ENCODE peak calls at places on chromosome 1, in ten cellular contexts. One of them, this sample, is unnamed.

GRCh38 chr1:241271427-241271826 is 85.6 kb downstream of the RGS7 start:
- DNase-seq in HuH-7.5: no peak
- DNase-seq in IMR-90: no peak
- DNase-seq in ELR: no peak
- DNase-seq in NCI-H510A treated with DMSO at 0.1 percent for 48 hours: no peak
- DNase-seq in cerebellar cortex: no peak
- DNase-seq in activated naive CD4-positive, alpha-beta T cell treated with Interleukin-2 at 50 U/mL for 16 hours: no peak
- DNase-seq in cardiac fibroblast: no peak
- DNase-seq in NCI-H2081: no peak
- DNase-seq in body of pancreas: no peak
- DNase-seq in this sample: no peak

GRCh38 chr1:184843732-184844495 is 89.3 kb upstream of the EDEM3 start:
- DNase-seq in HuH-7.5: no peak
- DNase-seq in IMR-90: no peak
- DNase-seq in ELR: no peak
- DNase-seq in NCI-H510A treated with DMSO at 0.1 percent for 48 hours: no peak
- DNase-seq in cerebellar cortex: no peak
- DNase-seq in activated naive CD4-positive, alpha-beta T cell treated with Interleukin-2 at 50 U/mL for 16 hours: peak
- DNase-seq in cardiac fibroblast: no peak
- DNase-seq in NCI-H2081: no peak
- DNase-seq in body of pancreas: peak
- DNase-seq in this sample: no peak

GRCh38 chr1:48219803-48220202 is 2.7 kb upstream of the SLC5A9 start:
- DNase-seq in HuH-7.5: no peak
- DNase-seq in IMR-90: no peak
- DNase-seq in ELR: no peak
- DNase-seq in NCI-H510A treated with DMSO at 0.1 percent for 48 hours: no peak
- DNase-seq in cerebellar cortex: no peak
- DNase-seq in activated naive CD4-positive, alpha-beta T cell treated with Interleukin-2 at 50 U/mL for 16 hours: no peak
- DNase-seq in cardiac fibroblast: no peak
- DNase-seq in NCI-H2081: no peak
- DNase-seq in body of pancreas: no peak
- DNase-seq in this sample: no peak

GRCh38 chr1:164702216-164702615 is 143.2 kb downstream of the PBX1 start:
- DNase-seq in HuH-7.5: no peak
- DNase-seq in IMR-90: peak
- DNase-seq in ELR: peak
- DNase-seq in NCI-H510A treated with DMSO at 0.1 percent for 48 hours: no peak
- DNase-seq in cerebellar cortex: no peak
- DNase-seq in activated naive CD4-positive, alpha-beta T cell treated with Interleukin-2 at 50 U/mL for 16 hours: no peak
- DNase-seq in cardiac fibroblast: peak
- DNase-seq in NCI-H2081: no peak
- DNase-seq in body of pancreas: no peak
- DNase-seq in this sample: no peak

GRCh38 chr1:201772178-201772577 is 56.8 kb upstream of the IPO9 start:
- DNase-seq in HuH-7.5: no peak
- DNase-seq in IMR-90: no peak
- DNase-seq in ELR: peak
- DNase-seq in NCI-H510A treated with DMSO at 0.1 percent for 48 hours: no peak
- DNase-seq in cerebellar cortex: no peak
- DNase-seq in activated naive CD4-positive, alpha-beta T cell treated with Interleukin-2 at 50 U/mL for 16 hours: no peak
- DNase-seq in cardiac fibroblast: no peak
- DNase-seq in NCI-H2081: no peak
- DNase-seq in body of pancreas: no peak
- DNase-seq in this sample: no peak

GRCh38 chr1:50333595-50333974 is 89.7 kb downstream of the DMRTA2 start:
- DNase-seq in HuH-7.5: peak
- DNase-seq in IMR-90: peak
- DNase-seq in ELR: peak
- DNase-seq in NCI-H510A treated with DMSO at 0.1 percent for 48 hours: peak
- DNase-seq in cerebellar cortex: peak
- DNase-seq in activated naive CD4-positive, alpha-beta T cell treated with Interleukin-2 at 50 U/mL for 16 hours: peak
- DNase-seq in cardiac fibroblast: peak
- DNase-seq in NCI-H2081: peak
- DNase-seq in body of pancreas: peak
- DNase-seq in this sample: peak

GRCh38 chr1:20609541-20609940 is 20.6 kb downstream of the CDA start:
- DNase-seq in HuH-7.5: no peak
- DNase-seq in IMR-90: no peak
- DNase-seq in ELR: no peak
- DNase-seq in NCI-H510A treated with DMSO at 0.1 percent for 48 hours: no peak
- DNase-seq in cerebellar cortex: no peak
- DNase-seq in activated naive CD4-positive, alpha-beta T cell treated with Interleukin-2 at 50 U/mL for 16 hours: no peak
- DNase-seq in cardiac fibroblast: no peak
- DNase-seq in NCI-H2081: no peak
- DNase-seq in body of pancreas: no peak
- DNase-seq in this sample: no peak

GRCh38 chr1:235326719-235327558 is 1.0 kb downstream of the ARID4B start:
- DNase-seq in HuH-7.5: peak
- DNase-seq in IMR-90: no peak
- DNase-seq in ELR: peak
- DNase-seq in NCI-H510A treated with DMSO at 0.1 percent for 48 hours: no peak
- DNase-seq in cerebellar cortex: peak
- DNase-seq in activated naive CD4-positive, alpha-beta T cell treated with Interleukin-2 at 50 U/mL for 16 hours: peak
- DNase-seq in cardiac fibroblast: peak
- DNase-seq in NCI-H2081: peak
- DNase-seq in body of pancreas: peak
- DNase-seq in this sample: peak

GRCh38 chr1:3463891-3464648 is 9.6 kb downstream of the ARHGEF16 start:
- DNase-seq in HuH-7.5: no peak
- DNase-seq in IMR-90: no peak
- DNase-seq in ELR: no peak
- DNase-seq in NCI-H510A treated with DMSO at 0.1 percent for 48 hours: no peak
- DNase-seq in cerebellar cortex: no peak
- DNase-seq in activated naive CD4-positive, alpha-beta T cell treated with Interleukin-2 at 50 U/mL for 16 hours: no peak
- DNase-seq in cardiac fibroblast: no peak
- DNase-seq in NCI-H2081: no peak
- DNase-seq in body of pancreas: peak
- DNase-seq in this sample: no peak

GRCh38 chr1:229508823-229509337 is 739 bp upstream of the NUP133 start:
- DNase-seq in HuH-7.5: no peak
- DNase-seq in IMR-90: no peak
- DNase-seq in ELR: no peak
- DNase-seq in NCI-H510A treated with DMSO at 0.1 percent for 48 hours: peak
- DNase-seq in cerebellar cortex: no peak
- DNase-seq in activated naive CD4-positive, alpha-beta T cell treated with Interleukin-2 at 50 U/mL for 16 hours: no peak
- DNase-seq in cardiac fibroblast: no peak
- DNase-seq in NCI-H2081: no peak
- DNase-seq in body of pancreas: no peak
- DNase-seq in this sample: no peak

GRCh38 chr1:67686272-67687197 is 1.5 kb downstream of the GADD45A start:
- DNase-seq in HuH-7.5: peak
- DNase-seq in IMR-90: peak
- DNase-seq in ELR: peak
- DNase-seq in NCI-H510A treated with DMSO at 0.1 percent for 48 hours: peak
- DNase-seq in cerebellar cortex: peak
- DNase-seq in activated naive CD4-positive, alpha-beta T cell treated with Interleukin-2 at 50 U/mL for 16 hours: peak
- DNase-seq in cardiac fibroblast: peak
- DNase-seq in NCI-H2081: peak
- DNase-seq in body of pancreas: peak
- DNase-seq in this sample: peak

GRCh38 chr1:64962447-64962846 is 3.9 kb downstream of the JAK1 start:
- DNase-seq in HuH-7.5: no peak
- DNase-seq in IMR-90: no peak
- DNase-seq in ELR: no peak
- DNase-seq in NCI-H510A treated with DMSO at 0.1 percent for 48 hours: no peak
- DNase-seq in cerebellar cortex: no peak
- DNase-seq in activated naive CD4-positive, alpha-beta T cell treated with Interleukin-2 at 50 U/mL for 16 hours: peak
- DNase-seq in cardiac fibroblast: no peak
- DNase-seq in NCI-H2081: no peak
- DNase-seq in body of pancreas: peak
- DNase-seq in this sample: no peak

GRCh38 chr1:8970870-8971337 is 25.2 kb downstream of the CA6 start:
- DNase-seq in HuH-7.5: no peak
- DNase-seq in IMR-90: no peak
- DNase-seq in ELR: no peak
- DNase-seq in NCI-H510A treated with DMSO at 0.1 percent for 48 hours: no peak
- DNase-seq in cerebellar cortex: no peak
- DNase-seq in activated naive CD4-positive, alpha-beta T cell treated with Interleukin-2 at 50 U/mL for 16 hours: peak
- DNase-seq in cardiac fibroblast: no peak
- DNase-seq in NCI-H2081: no peak
- DNase-seq in body of pancreas: no peak
- DNase-seq in this sample: no peak

GRCh38 chr1:153932071-153932592 is 9.4 kb upstream of the GATAD2B start:
- DNase-seq in HuH-7.5: no peak
- DNase-seq in IMR-90: no peak
- DNase-seq in ELR: no peak
- DNase-seq in NCI-H510A treated with DMSO at 0.1 percent for 48 hours: no peak
- DNase-seq in cerebellar cortex: no peak
- DNase-seq in activated naive CD4-positive, alpha-beta T cell treated with Interleukin-2 at 50 U/mL for 16 hours: no peak
- DNase-seq in cardiac fibroblast: no peak
- DNase-seq in NCI-H2081: no peak
- DNase-seq in body of pancreas: no peak
- DNase-seq in this sample: no peak

GRCh38 chr1:206808615-206809014 is 36.3 kb upstream of the IL10 start:
- DNase-seq in HuH-7.5: no peak
- DNase-seq in IMR-90: peak
- DNase-seq in ELR: peak
- DNase-seq in NCI-H510A treated with DMSO at 0.1 percent for 48 hours: no peak
- DNase-seq in cerebellar cortex: peak
- DNase-seq in activated naive CD4-positive, alpha-beta T cell treated with Interleukin-2 at 50 U/mL for 16 hours: peak
- DNase-seq in cardiac fibroblast: peak
- DNase-seq in NCI-H2081: no peak
- DNase-seq in body of pancreas: peak
- DNase-seq in this sample: no peak

GRCh38 chr1:13864760-13865159 is 164.8 kb downstream of the PRDM2 start:
- DNase-seq in HuH-7.5: no peak
- DNase-seq in IMR-90: no peak
- DNase-seq in ELR: no peak
- DNase-seq in NCI-H510A treated with DMSO at 0.1 percent for 48 hours: no peak
- DNase-seq in cerebellar cortex: no peak
- DNase-seq in activated naive CD4-positive, alpha-beta T cell treated with Interleukin-2 at 50 U/mL for 16 hours: no peak
- DNase-seq in cardiac fibroblast: peak
- DNase-seq in NCI-H2081: no peak
- DNase-seq in body of pancreas: no peak
- DNase-seq in this sample: no peak

This sample was measured in left lobe of liver.